ENCODE peak calls at places on chromosomes 1 and 21, in ten cellular contexts. B is RPMI7951; A is stimulated activated CD8-positive, alpha-beta memory T cell treated with anti-CD3 and anti-CD28 coated beads, Interleukin-2, amount 100 ng/mL, for 48 hours; W is hypothalamus; H is retina; Z is astrocyte of the cerebellum; C is pancreas; M is IMR-90; G is naive thymus-derived CD4-positive, alpha-beta T cell; E is NCI-H526 treated with DMSO at 0.1 percent for 48 hours. P is an unnamed sample.

GRCh38 chr1:186503210-186503609 is 42.3 kb upstream of the PDC start:
- DNase-seq in B (no peak), A (no peak), W (no peak), H (no peak), Z (no peak), C (no peak), M (peak), G (no peak), E (no peak), P (no peak)

GRCh38 chr1:56516539-56517252 is 62.7 kb downstream of the PLPP3 start:
- DNase-seq in B (peak), A (no peak), W (no peak), H (no peak), Z (peak), C (peak), M (peak), G (no peak), E (peak), P (no peak)

GRCh38 chr1:224644553-224645154 is 28.5 kb downstream of the CNIH3 start:
- DNase-seq in B (peak), A (peak), W (no peak), H (peak), Z (no peak), C (peak), M (peak), G (peak), E (peak), P (peak)

GRCh38 chr1:24336099-24336498 is 16.9 kb downstream of the GRHL3 start:
- DNase-seq in B (no peak), A (no peak), W (no peak), H (no peak), Z (no peak), C (no peak), M (no peak), G (no peak), E (no peak), P (no peak)

GRCh38 chr1:242432491-242433095 is 91.9 kb downstream of the PLD5 start:
- DNase-seq in B (no peak), A (no peak), W (no peak), H (no peak), Z (no peak), C (no peak), M (no peak), G (no peak), E (no peak), P (no peak)

GRCh38 chr21:36166705-36167104 is 10.1 kb downstream of the DOP1B start:
- DNase-seq in B (no peak), A (no peak), W (no peak), H (no peak), Z (no peak), C (no peak), M (no peak), G (no peak), E (no peak), P (no peak)

GRCh38 chr1:108831225-108831624 is 25.7 kb downstream of the AKNAD1 start:
- DNase-seq in B (peak), A (no peak), W (no peak), H (no peak), Z (no peak), C (no peak), M (peak), G (no peak), E (no peak), P (no peak)

GRCh38 chr1:100076319-100076718 is 56.4 kb downstream of the SASS6 start:
- DNase-seq in B (no peak), A (no peak), W (no peak), H (no peak), Z (no peak), C (no peak), M (no peak), G (no peak), E (no peak), P (no peak)

GRCh38 chr1:228867093-228867950 is 132.0 kb downstream of the RHOU start:
- DNase-seq in B (no peak), A (no peak), W (no peak), H (peak), Z (no peak), C (no peak), M (peak), G (no peak), E (peak), P (no peak)

P was measured in ecto neural progenitor cell.